ENCODE peak calls at places on chromosomes 1 and 21, in seven cellular contexts. D is A172; K is amniotic stem cell; B is effector CD4-positive, alpha-beta T cell; T is NCI-H510A; Y is activated T-cell treated with anti-CD3 and anti-CD28 coated beads for 1 hour; J is EL. S is an unnamed sample.

GRCh38 chr1:32953495-32953894 is 11.1 kb downstream of the RNF19B start:
- DNase-seq in K (no peak), T (no peak), B (no peak), J (peak), D (peak), Y (no peak), S (no peak)

GRCh38 chr1:212525479-212526110 is 83.0 kb upstream of the ATF3 start:
- DNase-seq in J (peak), K (no peak), Y (no peak), D (peak), B (no peak), T (no peak), S (no peak)

GRCh38 chr1:51922040-51922439 is 43.5 kb upstream of the NRDC start:
- DNase-seq in Y (no peak), K (no peak), D (no peak), T (no peak), J (no peak), B (no peak), S (no peak)

GRCh38 chr21:43210454-43211084 is 41.8 kb downstream of the CRYAA start:
- DNase-seq in D (no peak), K (no peak), B (no peak), Y (no peak), J (no peak), T (no peak), S (no peak)

GRCh38 chr1:30779294-30780071 is 21.9 kb upstream of the LAPTM5 start:
- DNase-seq in Y (peak), B (peak), D (peak), T (no peak), K (peak), J (peak), S (peak)

GRCh38 chr1:180524915-180525695 is 22.7 kb upstream of the ACBD6 start:
- DNase-seq in K (no peak), D (no peak), J (no peak), T (no peak), B (no peak), Y (no peak), S (no peak)

GRCh38 chr1:59354754-59355337 is 58.0 kb downstream of the FGGY start:
- DNase-seq in B (no peak), K (no peak), J (no peak), D (no peak), T (no peak), Y (no peak), S (no peak)

GRCh38 chr1:205817988-205818387 is 5.0 kb upstream of the SLC41A1 start:
- DNase-seq in T (no peak), Y (no peak), D (no peak), K (no peak), J (no peak), B (no peak), S (no peak)

GRCh38 chr1:48530727-48531351 is 58.8 kb upstream of the SPATA6 start:
- DNase-seq in T (no peak), D (peak), K (no peak), Y (no peak), B (no peak), J (peak), S (peak)

GRCh38 chr1:53368314-53369033 is 40.6 kb upstream of the LRP8 start:
- DNase-seq in Y (no peak), K (no peak), J (no peak), D (no peak), B (no peak), T (no peak), S (peak)

GRCh38 chr21:45582128-45582527 is 39.9 kb upstream of the SLC19A1 start:
- DNase-seq in J (no peak), D (no peak), B (no peak), Y (no peak), K (no peak), T (no peak), S (no peak)

GRCh38 chr1:155858805-155859233 is 548 bp upstream of the SYT11 start:
- DNase-seq in D (no peak), B (no peak), J (no peak), Y (no peak), K (peak), T (no peak), S (no peak)

GRCh38 chr1:28804071-28804470 is 7.9 kb upstream of the OPRD1 start:
- DNase-seq in D (no peak), B (no peak), J (no peak), Y (no peak), K (no peak), T (no peak), S (no peak)

GRCh38 chr21:35086357-35086756 is 37.3 kb upstream of the RUNX1 start:
- DNase-seq in Y (no peak), J (peak), K (no peak), T (no peak), B (no peak), D (peak), S (no peak)

GRCh38 chr1:71303617-71304041 is 222.8 kb upstream of the ZRANB2 start:
- DNase-seq in K (no peak), T (no peak), B (no peak), J (no peak), Y (no peak), D (no peak), S (no peak)

GRCh38 chr1:214282696-214283225 is 1.8 kb downstream of the SMYD2 start:
- DNase-seq in B (no peak), K (no peak), D (no peak), Y (no peak), T (no peak), J (no peak), S (no peak)

GRCh38 chr1:150578278-150579109 is 916 bp downstream of the MCL1 start:
- DNase-seq in J (peak), K (peak), Y (no peak), T (no peak), D (peak), B (no peak), S (peak)

GRCh38 chr1:20426923-20427322 is 59.1 kb downstream of the CAMK2N1 start:
- DNase-seq in B (no peak), T (no peak), D (peak), Y (no peak), J (peak), K (peak), S (no peak)